ENCODE peak calls at places on chromosome 22, in six cellular contexts. One of them, this sample, is unnamed.
A peak's percentile ranks its signal among the peaks of the same experiment; 100 is the strongest.

GRCh38 chr22:28249402-28249801 is 330.3 kb upstream of the PITPNB start:
- DNase-seq in heart left ventricle: no peak
- DNase-seq in coronary artery: no peak
- DNase-seq in CD8-positive, alpha-beta T cell: no peak
- DNase-seq in AG04449: no peak
- DNase-seq in astrocyte of the cerebellum: no peak
- DNase-seq in this sample: no peak

GRCh38 chr22:23361676-23362075 is 181.4 kb downstream of the BCR start:
- DNase-seq in coronary artery: no peak
- DNase-seq in AG04449: no peak
- DNase-seq in heart left ventricle: no peak
- DNase-seq in astrocyte of the cerebellum: no peak
- DNase-seq in CD8-positive, alpha-beta T cell: no peak
- DNase-seq in this sample: no peak

GRCh38 chr22:41223535-41223934 is 17.2 kb downstream of the CHADL start:
- DNase-seq in CD8-positive, alpha-beta T cell: no peak
- DNase-seq in AG04449: no peak
- DNase-seq in heart left ventricle: no peak
- DNase-seq in coronary artery: no peak
- DNase-seq in astrocyte of the cerebellum: no peak
- DNase-seq in this sample: no peak

GRCh38 chr22:31526275-31526674 is 29.9 kb downstream of the SFI1 start:
- DNase-seq in astrocyte of the cerebellum: no peak
- DNase-seq in heart left ventricle: no peak
- DNase-seq in AG04449: no peak
- DNase-seq in coronary artery: no peak
- DNase-seq in CD8-positive, alpha-beta T cell: no peak
- DNase-seq in this sample: no peak

GRCh38 chr22:30742291-30743256 is 47.9 kb downstream of the OSBP2 start:
- DNase-seq in CD8-positive, alpha-beta T cell: no peak
- DNase-seq in astrocyte of the cerebellum: no peak
- DNase-seq in coronary artery: no peak
- DNase-seq in AG04449: no peak
- DNase-seq in heart left ventricle: no peak
- DNase-seq in this sample: no peak

GRCh38 chr22:38174626-38175025 is 7.0 kb downstream of the PLA2G6 start:
- DNase-seq in CD8-positive, alpha-beta T cell: no peak
- DNase-seq in AG04449: no peak
- DNase-seq in heart left ventricle: no peak
- DNase-seq in astrocyte of the cerebellum: no peak
- DNase-seq in coronary artery: no peak
- DNase-seq in this sample: no peak

GRCh38 chr22:25853078-25853477 is 111.1 kb downstream of the MYO18B start:
- DNase-seq in AG04449: no peak
- DNase-seq in heart left ventricle: no peak
- DNase-seq in coronary artery: no peak
- DNase-seq in astrocyte of the cerebellum: no peak
- DNase-seq in CD8-positive, alpha-beta T cell: no peak
- DNase-seq in this sample: no peak

GRCh38 chr22:33380789-33381530 is 322.8 kb upstream of the SYN3 start:
- DNase-seq in CD8-positive, alpha-beta T cell: no peak
- DNase-seq in coronary artery: no peak
- DNase-seq in astrocyte of the cerebellum: peak; percentile 60
- DNase-seq in heart left ventricle: no peak
- DNase-seq in AG04449: peak; percentile 82
- DNase-seq in this sample: peak; percentile 78

GRCh38 chr22:31630331-31631329 is 31.4 kb downstream of the PISD start:
- DNase-seq in coronary artery: peak; percentile 86
- DNase-seq in heart left ventricle: peak; percentile 89
- DNase-seq in astrocyte of the cerebellum: no peak
- DNase-seq in CD8-positive, alpha-beta T cell: peak; percentile 91
- DNase-seq in AG04449: no peak
- DNase-seq in this sample: peak; percentile 85

GRCh38 chr22:48698618-48699017 is 1129.1 kb downstream of the BRD1 start:
- DNase-seq in astrocyte of the cerebellum: no peak
- DNase-seq in CD8-positive, alpha-beta T cell: no peak
- DNase-seq in coronary artery: no peak
- DNase-seq in AG04449: no peak
- DNase-seq in heart left ventricle: no peak
- DNase-seq in this sample: no peak

GRCh38 chr22:29353286-29353685 is 35.1 kb downstream of the AP1B1 start:
- DNase-seq in heart left ventricle: no peak
- DNase-seq in AG04449: no peak
- DNase-seq in coronary artery: no peak
- DNase-seq in CD8-positive, alpha-beta T cell: no peak
- DNase-seq in astrocyte of the cerebellum: no peak
- DNase-seq in this sample: no peak

GRCh38 chr22:23236026-23236425 is 55.7 kb downstream of the BCR start:
- DNase-seq in coronary artery: no peak
- DNase-seq in CD8-positive, alpha-beta T cell: no peak
- DNase-seq in heart left ventricle: peak; percentile 24
- DNase-seq in astrocyte of the cerebellum: no peak
- DNase-seq in AG04449: no peak
- DNase-seq in this sample: no peak

GRCh38 chr22:17234144-17234623 is 14.9 kb upstream of the ADA2 start:
- DNase-seq in coronary artery: no peak
- DNase-seq in astrocyte of the cerebellum: no peak
- DNase-seq in AG04449: no peak
- DNase-seq in heart left ventricle: no peak
- DNase-seq in CD8-positive, alpha-beta T cell: no peak
- DNase-seq in this sample: peak; percentile 13

GRCh38 chr22:49548356-49549202 is 279.1 kb downstream of the BRD1 start:
- DNase-seq in heart left ventricle: no peak
- DNase-seq in AG04449: no peak
- DNase-seq in CD8-positive, alpha-beta T cell: no peak
- DNase-seq in coronary artery: no peak
- DNase-seq in astrocyte of the cerebellum: no peak
- DNase-seq in this sample: no peak

GRCh38 chr22:42308887-42309468 is 38.5 kb upstream of the TCF20 start:
- DNase-seq in AG04449: no peak
- DNase-seq in CD8-positive, alpha-beta T cell: peak; percentile 4
- DNase-seq in coronary artery: no peak
- DNase-seq in astrocyte of the cerebellum: no peak
- DNase-seq in heart left ventricle: no peak
- DNase-seq in this sample: no peak

GRCh38 chr22:30160926-30161546 is 80.8 kb downstream of the HORMAD2 start:
- DNase-seq in astrocyte of the cerebellum: no peak
- DNase-seq in AG04449: no peak
- DNase-seq in coronary artery: no peak
- DNase-seq in heart left ventricle: no peak
- DNase-seq in CD8-positive, alpha-beta T cell: no peak
- DNase-seq in this sample: no peak

GRCh38 chr22:41021039-41021654 is 70.0 kb downstream of the RBX1 start:
- DNase-seq in CD8-positive, alpha-beta T cell: no peak
- DNase-seq in AG04449: no peak
- DNase-seq in coronary artery: no peak
- DNase-seq in heart left ventricle: no peak
- DNase-seq in astrocyte of the cerebellum: no peak
- DNase-seq in this sample: no peak

GRCh38 chr22:23500508-23501208 is 79.4 kb downstream of the IGLL1 start:
- DNase-seq in AG04449: no peak
- DNase-seq in coronary artery: no peak
- DNase-seq in astrocyte of the cerebellum: no peak
- DNase-seq in heart left ventricle: no peak
- DNase-seq in CD8-positive, alpha-beta T cell: no peak
- DNase-seq in this sample: no peak

GRCh38 chr22:30861688-30862552 is 106.7 kb downstream of the MORC2 start:
- DNase-seq in coronary artery: no peak
- DNase-seq in CD8-positive, alpha-beta T cell: no peak
- DNase-seq in AG04449: no peak
- DNase-seq in heart left ventricle: no peak
- DNase-seq in astrocyte of the cerebellum: no peak
- DNase-seq in this sample: no peak

GRCh38 chr22:17810570-17811116 is 36.4 kb upstream of the BID start:
- DNase-seq in coronary artery: no peak
- DNase-seq in AG04449: no peak
- DNase-seq in CD8-positive, alpha-beta T cell: no peak
- DNase-seq in heart left ventricle: peak; percentile 72
- DNase-seq in astrocyte of the cerebellum: no peak
- DNase-seq in this sample: no peak

GRCh38 chr22:17921871-17922821 is 102.2 kb downstream of the MICAL3 start:
- DNase-seq in astrocyte of the cerebellum: no peak
- DNase-seq in AG04449: no peak
- DNase-seq in CD8-positive, alpha-beta T cell: no peak
- DNase-seq in heart left ventricle: peak; percentile 72
- DNase-seq in coronary artery: no peak
- DNase-seq in this sample: no peak

GRCh38 chr22:42714308-42714707 is 6.4 kb downstream of the A4GALT start:
- DNase-seq in CD8-positive, alpha-beta T cell: no peak
- DNase-seq in heart left ventricle: no peak
- DNase-seq in coronary artery: no peak
- DNase-seq in astrocyte of the cerebellum: no peak
- DNase-seq in AG04449: no peak
- DNase-seq in this sample: no peak

GRCh38 chr22:50676211-50676636 is 3.6 kb downstream of the SHANK3 start:
- DNase-seq in astrocyte of the cerebellum: no peak
- DNase-seq in AG04449: no peak
- DNase-seq in heart left ventricle: no peak
- DNase-seq in CD8-positive, alpha-beta T cell: no peak
- DNase-seq in coronary artery: no peak
- DNase-seq in this sample: no peak
- H3K4me3 ChIP-seq in astrocyte of the cerebellum: no peak overlapping the region
- H3K4me3 ChIP-seq in AG04449: no peak overlapping the region
- H3K4me3 ChIP-seq in heart left ventricle: peak overlapping the region; percentile 75
- H3K4me3 ChIP-seq in CD8-positive, alpha-beta T cell: no peak overlapping the region
- H3K4me3 ChIP-seq in coronary artery: peak overlapping the region; percentile 60
- H3K4me3 ChIP-seq in this sample: no peak overlapping the region

DNA sequence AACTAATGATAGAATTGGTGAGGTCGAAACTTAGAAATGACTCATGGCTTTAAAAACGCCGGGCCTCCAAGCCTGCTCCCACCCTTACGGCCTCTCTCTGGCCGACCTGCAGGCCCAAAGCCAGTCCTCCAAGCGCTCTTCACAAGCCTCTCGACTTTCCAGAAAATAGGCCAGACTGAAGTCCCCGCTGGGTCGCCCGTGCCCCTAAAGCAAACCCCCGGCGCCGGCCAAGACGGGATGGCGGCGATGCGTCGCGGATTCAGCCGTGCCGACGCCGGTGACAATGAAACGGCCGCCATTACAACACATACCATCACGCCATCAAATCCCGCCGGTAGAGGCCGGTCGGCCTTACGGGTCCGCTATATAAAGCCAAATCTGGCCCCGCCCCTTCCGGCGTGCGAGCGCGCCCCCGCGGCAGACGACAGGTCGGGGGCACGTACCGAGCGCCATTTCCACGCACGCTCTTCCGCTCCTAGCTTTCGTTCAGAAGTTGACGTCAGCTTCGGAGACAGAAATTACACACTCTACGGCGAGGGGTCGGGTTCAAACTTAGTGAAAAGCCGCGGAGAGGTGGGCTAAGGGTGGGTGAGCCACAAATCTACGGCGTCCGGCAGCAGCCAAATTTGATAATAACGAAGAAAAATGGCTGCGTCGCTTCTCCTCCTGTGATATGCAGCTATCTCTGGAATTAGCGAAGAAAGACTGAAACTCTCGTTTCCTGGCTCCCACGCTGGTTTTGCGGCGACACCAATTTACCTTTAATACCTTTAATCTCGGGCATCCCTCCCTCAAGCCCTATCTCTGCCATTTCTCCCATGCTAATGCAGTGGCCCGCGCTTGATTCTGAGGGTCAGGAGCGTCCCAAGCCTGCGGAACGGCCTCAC is at the start of gene RPL3:
- DNase-seq in CD8-positive, alpha-beta T cell: peak; percentile 97
- DNase-seq in astrocyte of the cerebellum: peak; percentile 97
- DNase-seq in coronary artery: peak; percentile 98
- DNase-seq in heart left ventricle: peak; percentile 96
- DNase-seq in AG04449: peak; percentile 91
- DNase-seq in this sample: peak; percentile 99
- TF ChIP-seq CTCF in CD8-positive, alpha-beta T cell: no peak
- TF ChIP-seq CTCF in astrocyte of the cerebellum: peak; percentile 9
- TF ChIP-seq CTCF in coronary artery: no peak
- TF ChIP-seq CTCF in heart left ventricle: no peak
- TF ChIP-seq CTCF in AG04449: no peak
- TF ChIP-seq CTCF in this sample: peak; percentile 7

GRCh38 chr22:36369004-36369921 is 18.5 kb downstream of the MYH9 start:
- DNase-seq in AG04449: no peak
- DNase-seq in astrocyte of the cerebellum: no peak
- DNase-seq in heart left ventricle: no peak
- DNase-seq in coronary artery: no peak
- DNase-seq in CD8-positive, alpha-beta T cell: peak; percentile 52
- DNase-seq in this sample: no peak

GRCh38 chr22:36369922-36370781 is 17.6 kb downstream of the MYH9 start:
- DNase-seq in heart left ventricle: peak; percentile 64
- DNase-seq in astrocyte of the cerebellum: no peak
- DNase-seq in AG04449: no peak
- DNase-seq in CD8-positive, alpha-beta T cell: no peak
- DNase-seq in coronary artery: no peak
- DNase-seq in this sample: peak; percentile 70

GRCh38 chr22:36374603-36375024 is 13.2 kb downstream of the MYH9 start:
- DNase-seq in CD8-positive, alpha-beta T cell: peak; percentile 66
- DNase-seq in coronary artery: no peak
- DNase-seq in AG04449: no peak
- DNase-seq in astrocyte of the cerebellum: no peak
- DNase-seq in heart left ventricle: peak; percentile 48
- DNase-seq in this sample: peak; percentile 79

GRCh38 chr22:36373258-36373579 is 14.5 kb downstream of the MYH9 start:
- DNase-seq in heart left ventricle: peak; percentile 65
- DNase-seq in coronary artery: no peak
- DNase-seq in AG04449: no peak
- DNase-seq in CD8-positive, alpha-beta T cell: peak; percentile 17
- DNase-seq in astrocyte of the cerebellum: no peak
- DNase-seq in this sample: no peak

DNA sequence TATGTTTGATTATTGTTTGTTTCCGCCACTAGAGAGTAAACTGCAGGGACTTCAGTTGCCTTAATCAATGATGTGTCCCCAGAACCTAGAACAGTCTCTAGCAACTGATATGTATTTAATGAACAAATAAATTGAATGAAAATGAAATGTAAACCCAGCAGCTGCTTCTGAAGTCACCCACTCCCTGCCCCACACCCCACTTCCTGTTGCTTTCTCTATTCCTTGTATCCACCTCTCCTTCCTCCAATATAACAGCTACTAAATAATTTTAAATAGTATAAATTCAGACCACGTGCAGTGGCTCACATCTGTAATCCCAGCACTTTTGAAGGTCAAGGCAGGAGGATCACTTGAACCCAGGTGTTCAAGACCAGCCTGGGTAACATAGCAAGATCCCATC is 15.8 kb downstream of the MYH9 start:
- DNase-seq in AG04449: no peak
- DNase-seq in astrocyte of the cerebellum: no peak
- DNase-seq in CD8-positive, alpha-beta T cell: peak; percentile 22
- DNase-seq in coronary artery: no peak
- DNase-seq in heart left ventricle: no peak
- DNase-seq in this sample: no peak
- H3K4me3 ChIP-seq in AG04449: no peak overlapping the region
- H3K4me3 ChIP-seq in astrocyte of the cerebellum: no peak overlapping the region
- H3K4me3 ChIP-seq in CD8-positive, alpha-beta T cell: peak overlapping the region; percentile 40
- H3K4me3 ChIP-seq in coronary artery: peak overlapping the region; percentile 59
- H3K4me3 ChIP-seq in heart left ventricle: no peak overlapping the region
- H3K4me3 ChIP-seq in this sample: no peak overlapping the region

GRCh38 chr22:47202819-47203553 is 440.5 kb downstream of the TBC1D22A start:
- DNase-seq in CD8-positive, alpha-beta T cell: no peak
- DNase-seq in astrocyte of the cerebellum: no peak
- DNase-seq in coronary artery: no peak
- DNase-seq in AG04449: no peak
- DNase-seq in heart left ventricle: no peak
- DNase-seq in this sample: no peak
- TF ChIP-seq CTCF in CD8-positive, alpha-beta T cell: no peak
- TF ChIP-seq CTCF in astrocyte of the cerebellum: no peak
- TF ChIP-seq CTCF in coronary artery: no peak
- TF ChIP-seq CTCF in AG04449: no peak
- TF ChIP-seq CTCF in heart left ventricle: no peak
- TF ChIP-seq CTCF in this sample: no peak

GRCh38 chr22:46053563-46054090 is 76.7 kb upstream of the WNT7B start:
- DNase-seq in heart left ventricle: peak; percentile 87
- DNase-seq in CD8-positive, alpha-beta T cell: peak; percentile 61
- DNase-seq in AG04449: no peak
- DNase-seq in astrocyte of the cerebellum: no peak
- DNase-seq in coronary artery: no peak
- DNase-seq in this sample: peak; percentile 57
- H3K4me3 ChIP-seq in heart left ventricle: peak overlapping the region; percentile 80
- H3K4me3 ChIP-seq in CD8-positive, alpha-beta T cell: peak overlapping the region; percentile 78
- H3K4me3 ChIP-seq in AG04449: peak overlapping the region; percentile 66
- H3K4me3 ChIP-seq in astrocyte of the cerebellum: peak overlapping the region; percentile 46
- H3K4me3 ChIP-seq in coronary artery: peak overlapping the region; percentile 95
- H3K4me3 ChIP-seq in this sample: peak overlapping the region; percentile 60